ENCODE peak calls at places on chromosomes 7 and 10, in nine cellular contexts. I is HCT116; U is activated CD8-positive, alpha-beta memory T cell treated with anti-CD3 and anti-CD28 coated beads for 4 hours; F is EH; E is SK-MEL-5; V is PC-3; X is fibroblast of pulmonary artery; R is HTR-8/SVneo; N is stimulated activated CD4-positive, alpha-beta T cell treated with anti-CD3 and anti-CD28 coated beads, Interleukin-1b, Interleukin-23, amount 100 ng/mL, for 4 hours. L is an unnamed sample.

GRCh38 chr7:69912846-69913245 is 314.6 kb downstream of the AUTS2 start:
- DNase-seq in F (no peak), R (no peak), U (no peak), I (no peak), V (no peak), X (peak; percentile 1), N (no peak), E (no peak), L (no peak)

GRCh38 chr10:36712695-36713094 is 412.7 kb upstream of the ANKRD30A start:
- DNase-seq in E (no peak), N (no peak), F (peak; percentile 14), V (peak; percentile 46), I (no peak), X (no peak), R (no peak), U (no peak), L (no peak)

GRCh38 chr7:139526578-139527544 is 3.4 kb downstream of the CLEC2L start:
- DNase-seq in E (no peak), R (no peak), N (no peak), F (peak; percentile 92), I (no peak), U (no peak), V (peak; percentile 9), X (peak; percentile 83), L (no peak)

GRCh38 chr10:28991326-28991725 is 297.5 kb upstream of the LYZL1 start:
- DNase-seq in R (no peak), I (peak; percentile 76), F (peak; percentile 90), U (no peak), N (no peak), V (peak; percentile 80), E (peak; percentile 59), X (peak; percentile 39), L (peak; percentile 42)

GRCh38 chr7:1503816-1504775 is at the start of gene INTS1:
- DNase-seq in E (peak; percentile 95), R (peak; percentile 98), U (peak; percentile 76), V (peak; percentile 95), F (peak; percentile 90), I (peak; percentile 90), X (peak; percentile 91), N (peak; percentile 80), L (peak; percentile 98)

GRCh38 chr7:16739863-16740622 is 13.5 kb upstream of the TSPAN13 start:
- DNase-seq in R (peak; percentile 82), X (peak; percentile 98), I (peak; percentile 24), V (peak; percentile 92), E (peak; percentile 62), U (no peak), F (peak; percentile 99), N (no peak), L (no peak)

GRCh38 chr10:93357680-93358079 is 124.5 kb downstream of the MYOF start:
- DNase-seq in F (peak; percentile 57), U (no peak), N (no peak), I (no peak), E (peak; percentile 67), X (peak; percentile 55), V (peak; percentile 34), R (no peak), L (peak; percentile 84)

GRCh38 chr10:76456190-76456589 is 1024.8 kb downstream of the LRMDA start:
- DNase-seq in U (no peak), X (peak; percentile 82), I (no peak), V (peak; percentile 69), E (no peak), N (no peak), R (no peak), F (peak; percentile 20), L (no peak)

GRCh38 chr7:123692471-123692877 is 36.8 kb downstream of the LMOD2 start:
- DNase-seq in F (no peak), E (no peak), N (no peak), V (no peak), I (no peak), U (no peak), X (no peak), R (no peak), L (no peak)

GRCh38 chr10:98361636-98362035 is 53.3 kb downstream of the PYROXD2 start:
- DNase-seq in V (no peak), N (no peak), U (no peak), F (no peak), R (no peak), X (no peak), E (no peak), I (no peak), L (no peak)

GRCh38 chr7:1939434-1940401 is 269.6 kb downstream of the ELFN1 start:
- DNase-seq in R (no peak), F (peak; percentile 9), N (peak; percentile 18), V (no peak), U (no peak), I (no peak), X (no peak), E (peak; percentile 48), L (no peak)

GRCh38 chr10:47078393-47079163 is 167.3 kb downstream of the PTPN20 start:
- DNase-seq in E (no peak), U (no peak), R (no peak), F (no peak), V (no peak), I (no peak), X (no peak), N (no peak), L (no peak)

GRCh38 chr10:128263891-128264688 is 137.9 kb upstream of the MKI67 start:
- DNase-seq in U (no peak), X (peak; percentile 65), N (peak; percentile 4), F (peak; percentile 6), E (peak; percentile 64), R (no peak), V (peak; percentile 64), I (peak; percentile 58), L (peak; percentile 75)

GRCh38 chr10:70910486-70911350 is 22.4 kb upstream of the PCBD1 start:
- DNase-seq in E (no peak), R (no peak), I (no peak), V (no peak), F (no peak), X (no peak), N (no peak), U (no peak), L (no peak)

GRCh38 chr10:100829103-100829870 is 83.5 kb upstream of the SLF2 start:
- DNase-seq in I (no peak), E (no peak), F (peak; percentile 9), R (no peak), U (no peak), X (no peak), V (peak; percentile 1), N (no peak), L (no peak)

GRCh38 chr7:18895456-18895855 is 222.0 kb downstream of the TWIST1 start:
- DNase-seq in E (no peak), I (peak; percentile 53), U (no peak), V (peak; percentile 89), X (peak; percentile 55), F (peak; percentile 77), R (peak; percentile 23), N (no peak), L (peak; percentile 39)

GRCh38 chr10:68223535-68224165 is 8.3 kb downstream of the ATOH7 start:
- DNase-seq in U (no peak), I (no peak), F (no peak), E (peak; percentile 25), R (no peak), N (no peak), V (peak; percentile 51), X (no peak), L (peak; percentile 40)

GRCh38 chr7:1844956-1845390 is 174.9 kb downstream of the ELFN1 start:
- DNase-seq in U (no peak), R (no peak), F (no peak), E (no peak), N (no peak), X (no peak), I (no peak), V (no peak), L (no peak)

GRCh38 chr10:75959209-75959608 is 527.8 kb downstream of the LRMDA start:
- DNase-seq in U (no peak), E (no peak), I (peak; percentile 80), V (peak; percentile 99), N (no peak), X (peak; percentile 41), F (peak; percentile 87), R (peak; percentile 64), L (peak; percentile 75)

GRCh38 chr10:91799580-91799975 is 1.4 kb downstream of the TNKS2 start:
- DNase-seq in E (no peak), X (no peak), I (no peak), U (no peak), F (peak; percentile 7), V (peak; percentile 61), N (no peak), R (peak; percentile 11), L (peak; percentile 27)

GRCh38 chr7:116198748-116199410 is 11.5 kb upstream of the TES start:
- DNase-seq in U (no peak), F (peak; percentile 47), I (no peak), N (no peak), X (no peak), R (no peak), V (no peak), E (no peak), L (no peak)

GRCh38 chr7:88759956-88760515 is 536 bp downstream of the ZNF804B start:
- DNase-seq in F (no peak), N (no peak), V (no peak), U (no peak), X (no peak), I (no peak), E (no peak), R (no peak), L (peak; percentile 72)

GRCh38 chr10:109089779-109090178 is 833.5 kb downstream of the XPNPEP1 start:
- DNase-seq in E (no peak), V (no peak), F (no peak), X (no peak), U (no peak), R (no peak), I (no peak), N (no peak), L (no peak)

GRCh38 chr10:130742936-130743675 is 568.4 kb downstream of the TCERG1L start:
- DNase-seq in N (no peak), F (no peak), V (no peak), I (no peak), U (no peak), X (no peak), R (no peak), E (no peak), L (no peak)

GRCh38 chr10:82124713-82125112 is 249.7 kb downstream of the NRG3 start:
- DNase-seq in R (no peak), X (no peak), U (no peak), I (no peak), E (no peak), V (no peak), N (no peak), F (no peak), L (no peak)